ENCODE peak calls at places on chromosome 4, in four cellular contexts. G is neural progenitor cell, R is HepG2, T is hepatocyte. C is an unnamed sample.

GRCh38 chr4:80103615-80104014 is 30.6 kb upstream of the ANTXR2 start:
- DNase-seq in G (no peak), R (no peak), T (no peak), C (no peak)

GRCh38 chr4:136558940-136559494 is 973.3 kb downstream of the PCDH18 start:
- DNase-seq in G (no peak), R (peak; percentile 28), T (peak; percentile 11), C (no peak)

GRCh38 chr4:120078216-120078615 is 11.6 kb upstream of the MAD2L1 start:
- DNase-seq in G (no peak), R (no peak), T (no peak), C (no peak)

GRCh38 chr4:82748176-82748575 is 50.4 kb downstream of the SCD5 start:
- DNase-seq in G (peak; percentile 25), R (no peak), T (no peak), C (no peak)

GRCh38 chr4:39823193-39823592 is 125.3 kb downstream of the UBE2K start:
- DNase-seq in G (no peak), R (no peak), T (no peak), C (peak; percentile 37)

GRCh38 chr4:15694431-15694830 is 8.4 kb upstream of the BST1 start:
- DNase-seq in G (no peak), R (no peak), T (no peak), C (peak; percentile 65)

GRCh38 chr4:136867465-136867864 is 664.8 kb downstream of the PCDH18 start:
- DNase-seq in G (peak; percentile 34), R (no peak), T (no peak), C (no peak)

GRCh38 chr4:183407128-183407585 is 37.3 kb upstream of the CDKN2AIP start:
- DNase-seq in G (peak; percentile 93), R (peak; percentile 60), T (peak; percentile 91), C (peak; percentile 67)

GRCh38 chr4:23324291-23324690 is 565.6 kb downstream of the PPARGC1A start:
- DNase-seq in G (no peak), R (no peak), T (no peak), C (peak; percentile 86)

GRCh38 chr4:159632031-159632430 is 529.2 kb downstream of the RAPGEF2 start:
- DNase-seq in G (no peak), R (no peak), T (no peak), C (no peak)

GRCh38 chr4:90769251-90769650 is 642.1 kb downstream of the CCSER1 start:
- DNase-seq in G (no peak), R (no peak), T (peak; percentile 17), C (no peak)

GRCh38 chr4:52643846-52644245 is 15.3 kb downstream of the USP46 start:
- DNase-seq in G (no peak), R (peak; percentile 34), T (peak; percentile 56), C (peak; percentile 57)

GRCh38 chr4:145824469-145824868 is 114.2 kb downstream of the ZNF827 start:
- DNase-seq in G (peak; percentile 30), R (no peak), T (no peak), C (no peak)

GRCh38 chr4:11198516-11199305 is 230.0 kb downstream of the HS3ST1 start:
- DNase-seq in G (no peak), R (no peak), T (no peak), C (no peak)

GRCh38 chr4:7412586-7412975 is 22.1 kb downstream of the PSAPL1 start:
- DNase-seq in G (no peak), R (no peak), T (no peak), C (no peak)

GRCh38 chr4:73606465-73606974 is 13.7 kb downstream of the RASSF6 start:
- DNase-seq in G (no peak), R (no peak), T (peak; percentile 23), C (no peak)

GRCh38 chr4:82775243-82775642 is 23.4 kb downstream of the SCD5 start:
- DNase-seq in G (no peak), R (no peak), T (no peak), C (no peak)

GRCh38 chr4:7261174-7261573 is 68.8 kb downstream of the SORCS2 start:
- DNase-seq in G (no peak), R (no peak), T (no peak), C (no peak)

GRCh38 chr4:10030946-10031662 is 9.8 kb upstream of the SLC2A9 start:
- DNase-seq in G (no peak), R (no peak), T (no peak), C (no peak)
- H3K4me3 ChIP-seq in G (no peak overlapping the region), R (no peak overlapping the region), T (no peak overlapping the region), C (no peak overlapping the region)

DNA sequence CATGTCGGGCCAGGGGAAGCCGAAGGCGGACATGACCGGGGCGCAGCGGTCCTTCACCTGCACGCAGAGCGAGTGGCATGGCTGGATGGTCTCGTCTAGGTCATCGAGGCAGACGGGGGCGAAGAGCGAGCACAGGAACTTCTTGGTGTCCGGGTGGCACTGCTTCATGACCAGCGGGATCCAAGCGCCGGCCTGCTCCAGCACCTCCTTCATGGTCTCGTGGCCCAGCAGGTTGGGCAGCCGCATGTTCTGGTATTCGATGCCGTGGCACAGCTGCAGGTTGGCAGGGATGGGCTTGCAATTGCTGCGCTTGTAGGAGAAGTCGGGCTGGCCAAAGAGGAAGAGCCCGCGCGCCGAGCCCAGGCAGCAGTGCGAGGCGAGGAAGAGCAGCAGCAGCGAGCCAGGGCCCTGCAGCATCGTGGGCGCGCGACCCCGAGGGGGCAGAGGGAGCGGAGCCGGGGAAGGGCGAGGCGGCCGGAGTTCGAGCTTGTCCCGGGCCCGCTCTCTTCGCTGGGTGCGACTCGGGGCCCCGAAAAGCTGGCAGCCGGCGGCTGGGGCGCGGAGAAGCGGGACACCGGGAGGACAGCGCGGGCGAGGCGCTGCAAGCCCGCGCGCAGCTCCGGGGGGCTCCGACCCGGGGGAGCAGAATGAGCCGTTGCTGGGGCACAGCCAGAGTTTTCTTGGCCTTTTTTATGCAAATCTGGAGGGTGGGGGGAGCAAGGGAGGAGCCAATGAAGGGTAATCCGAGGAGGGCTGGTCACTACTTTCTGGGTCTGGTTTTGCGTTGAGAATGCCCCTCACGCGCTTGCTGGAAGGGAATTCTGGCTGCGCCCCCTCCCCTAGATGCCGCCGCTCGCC is at the start of gene SFRP2:
- DNase-seq in G (peak; percentile 94), R (no peak), T (no peak), C (no peak)
- TF ChIP-seq EZH2 in G (no peak), R (no peak), T (peak; percentile 85), C (peak; percentile 96)

GRCh38 chr4:53932784-53933183 is 131.6 kb downstream of the CHIC2 start:
- DNase-seq in G (no peak), R (no peak), T (no peak), C (peak; percentile 100)
- H3K4me1 ChIP-seq in G (no peaks in the 10 kb centered on the region), R (peaks cover 14% of the 10 kb centered on the region), T (no peaks in the 10 kb centered on the region), C (peaks cover 13% of the 10 kb centered on the region)

DNA sequence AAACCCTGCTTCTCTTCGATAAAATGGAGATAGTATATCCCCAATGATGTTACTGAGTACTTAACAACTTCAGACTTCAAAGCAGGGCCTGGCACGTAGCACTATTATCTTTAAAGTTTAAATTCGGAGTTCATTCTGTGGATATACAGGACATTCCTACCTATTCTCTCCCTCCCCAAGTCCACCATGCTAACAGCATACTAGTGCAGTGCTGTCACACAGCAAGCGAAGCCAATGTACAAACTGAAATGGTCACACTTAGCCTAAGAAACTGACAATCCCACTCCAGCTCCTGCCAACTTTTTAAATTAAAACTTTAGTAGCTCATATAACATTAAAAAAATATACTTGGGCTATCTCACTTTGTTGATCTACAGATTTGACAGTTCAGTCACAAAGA is 1.2 kb upstream of the DNAJB14 start:
- DNase-seq in G (no peak), R (no peak), T (no peak), C (peak; percentile 3)
- H3K4me3 ChIP-seq in G (peak overlapping the region; percentile 92), R (no peak overlapping the region), T (peak overlapping the region; percentile 4), C (no peak overlapping the region)

C was measured in fibroblast of lung.